ENCODE peak calls at places on chromosome 17, in six cellular contexts. L, K, T, Y, C and V are unnamed samples.

GRCh38 chr17:688100-688989 is 26.3 kb downstream of the VPS53 start:
- DNase-seq in L (peak), K (no peak), T (no peak), Y (no peak), C (peak), V (peak)

GRCh38 chr17:47693667-47694017 is 319 bp upstream of the TBKBP1 start:
- DNase-seq in L (no peak), K (no peak), T (no peak), Y (peak), C (no peak), V (no peak)

GRCh38 chr17:79165296-79165695 is 90.7 kb downstream of the ENGASE start:
- DNase-seq in L (no peak), K (no peak), T (no peak), Y (no peak), C (no peak), V (no peak)

GRCh38 chr17:50364061-50364458 is 8.9 kb downstream of the MRPL27 start:
- DNase-seq in L (no peak), K (no peak), T (no peak), Y (no peak), C (no peak), V (no peak)

GRCh38 chr17:19551148-19551547 is 17.5 kb downstream of the SLC47A1 start:
- DNase-seq in L (no peak), K (no peak), T (no peak), Y (no peak), C (no peak), V (no peak)

GRCh38 chr17:46818929-46819859 is 702 bp upstream of the WNT3 start:
- DNase-seq in L (no peak), K (no peak), T (peak), Y (no peak), C (no peak), V (no peak)

GRCh38 chr17:37689317-37689716 is 46.1 kb upstream of the DDX52 start:
- DNase-seq in L (no peak), K (no peak), T (no peak), Y (no peak), C (no peak), V (no peak)

GRCh38 chr17:63493411-63493810 is 16.6 kb downstream of the ACE start:
- DNase-seq in L (no peak), K (no peak), T (no peak), Y (no peak), C (no peak), V (peak)

GRCh38 chr17:76907352-76907751 is 39.1 kb downstream of the MGAT5B start:
- DNase-seq in L (no peak), K (no peak), T (no peak), Y (no peak), C (no peak), V (no peak)

GRCh38 chr17:35903451-35903850 is 23.3 kb upstream of the CCL5 start:
- DNase-seq in L (no peak), K (no peak), T (no peak), Y (no peak), C (no peak), V (no peak)

GRCh38 chr17:63973930-63974593 is 1.3 kb upstream of the SCN4A start:
- DNase-seq in L (peak), K (no peak), T (no peak), Y (no peak), C (no peak), V (no peak)

GRCh38 chr17:37844158-37844976 is 79.8 kb upstream of the TBC1D3K start:
- DNase-seq in L (peak), K (peak), T (peak), Y (peak), C (peak), V (peak)

GRCh38 chr17:4708436-4708835 is 2.0 kb upstream of the ARRB2 start:
- DNase-seq in L (no peak), K (no peak), T (no peak), Y (no peak), C (no peak), V (no peak)

GRCh38 chr17:42980766-42981397 is 517 bp downstream of the RUNDC1 start:
- DNase-seq in L (peak), K (peak), T (peak), Y (no peak), C (peak), V (no peak)

GRCh38 chr17:9811086-9811485 is 10.8 kb downstream of the GSG1L2 start:
- DNase-seq in L (no peak), K (no peak), T (no peak), Y (no peak), C (no peak), V (no peak)

GRCh38 chr17:46199379-46199778 is 6.2 kb upstream of the KANSL1 start:
- DNase-seq in L (no peak), K (no peak), T (no peak), Y (no peak), C (peak), V (no peak)

GRCh38 chr17:74842599-74843351 is 16.9 kb downstream of the GRIN2C start:
- DNase-seq in L (peak), K (peak), T (peak), Y (no peak), C (peak), V (no peak)

GRCh38 chr17:20190605-20191004 is 181.4 kb downstream of the SPECC1 start:
- DNase-seq in L (no peak), K (no peak), T (no peak), Y (no peak), C (no peak), V (no peak)

GRCh38 chr17:58688521-58688920 is 3.3 kb downstream of the TEX14 start:
- DNase-seq in L (no peak), K (no peak), T (no peak), Y (no peak), C (no peak), V (no peak)

GRCh38 chr17:13885953-13886889 is 183.1 kb upstream of the COX10 start:
- DNase-seq in L (peak), K (no peak), T (no peak), Y (no peak), C (peak), V (no peak)

GRCh38 chr17:79834575-79835469 is 4.4 kb downstream of the CBX4 start:
- DNase-seq in L (no peak), K (no peak), T (peak), Y (no peak), C (no peak), V (no peak)

GRCh38 chr17:66175892-66176291 is 16.0 kb downstream of the CEP112 start:
- DNase-seq in L (no peak), K (no peak), T (no peak), Y (no peak), C (no peak), V (no peak)

GRCh38 chr17:4490637-4491061 is 8.0 kb upstream of the SPNS2 start:
- DNase-seq in L (no peak), K (no peak), T (no peak), Y (no peak), C (no peak), V (no peak)

GRCh38 chr17:15260376-15261062 is 4.6 kb downstream of the PMP22 start:
- DNase-seq in L (peak), K (peak), T (peak), Y (peak), C (peak), V (peak)

GRCh38 chr17:37160940-37161339 is 212.2 kb downstream of the AATF start:
- DNase-seq in L (peak), K (no peak), T (no peak), Y (no peak), C (peak), V (no peak)

GRCh38 chr17:3890082-3890892 is 2.6 kb downstream of the CAMKK1 start:
- DNase-seq in L (peak), K (peak), T (no peak), Y (peak), C (peak), V (peak)

GRCh38 chr17:34206569-34206968 is 48.5 kb upstream of the CCL2 start:
- DNase-seq in L (no peak), K (no peak), T (no peak), Y (no peak), C (no peak), V (no peak)

GRCh38 chr17:34203018-34203646 is 52.0 kb upstream of the CCL2 start:
- DNase-seq in L (no peak), K (no peak), T (no peak), Y (no peak), C (no peak), V (no peak)

GRCh38 chr17:34205401-34205800 is 49.7 kb upstream of the CCL2 start:
- DNase-seq in L (no peak), K (no peak), T (no peak), Y (no peak), C (no peak), V (no peak)

GRCh38 chr17:34204402-34204801 is 50.7 kb upstream of the CCL2 start:
- DNase-seq in L (no peak), K (no peak), T (no peak), Y (no peak), C (no peak), V (no peak)

DNA sequence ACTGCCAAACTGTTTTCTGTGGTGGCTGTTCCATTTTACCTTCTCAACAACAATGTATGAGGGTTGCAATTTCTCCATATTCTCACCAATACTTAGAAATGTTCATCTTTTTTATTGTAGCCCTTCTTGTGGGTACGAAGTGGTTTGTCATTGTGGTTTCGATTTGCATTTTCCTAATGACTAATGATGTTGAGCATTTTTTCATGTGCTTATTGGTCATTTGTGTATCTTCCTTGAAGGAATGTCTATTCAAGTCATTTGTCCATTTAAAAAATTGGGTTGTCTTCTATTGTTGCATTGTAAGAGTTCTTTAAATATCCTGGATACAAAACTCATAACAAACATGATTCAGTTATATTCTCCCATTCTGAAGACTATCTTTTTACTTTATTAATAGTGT is 47.5 kb upstream of the CCL2 start:
- DNase-seq in L (no peak), K (no peak), T (no peak), Y (no peak), C (no peak), V (no peak)
- TF ChIP-seq CTCF in L (no peak), K (no peak), T (no peak), Y (no peak), C (no peak), V (no peak)

DNA sequence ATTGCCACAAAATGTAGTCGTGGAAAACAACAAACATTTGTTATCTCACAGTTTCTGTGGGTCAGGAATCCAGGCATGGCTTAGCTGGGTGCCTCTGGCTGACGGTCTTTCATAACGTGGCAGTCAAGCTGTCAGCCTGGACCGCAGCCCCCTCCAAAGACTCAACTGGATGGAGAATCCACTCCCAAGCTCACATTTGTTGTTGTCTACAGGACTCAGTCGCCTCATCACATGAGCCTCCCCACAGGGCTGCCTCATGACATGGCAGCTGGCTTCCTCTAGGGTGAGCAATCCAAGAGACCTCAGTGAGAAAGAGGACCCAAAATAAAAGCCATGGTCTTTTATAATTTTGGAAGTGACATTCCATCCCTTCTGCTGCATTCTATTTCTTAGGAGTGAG is 34.7 kb upstream of the AKAP1 start:
- DNase-seq in L (no peak), K (no peak), T (no peak), Y (no peak), C (no peak), V (no peak)
- TF ChIP-seq CTCF in L (no peak), K (no peak), T (no peak), Y (no peak), C (no peak), V (no peak)

DNA sequence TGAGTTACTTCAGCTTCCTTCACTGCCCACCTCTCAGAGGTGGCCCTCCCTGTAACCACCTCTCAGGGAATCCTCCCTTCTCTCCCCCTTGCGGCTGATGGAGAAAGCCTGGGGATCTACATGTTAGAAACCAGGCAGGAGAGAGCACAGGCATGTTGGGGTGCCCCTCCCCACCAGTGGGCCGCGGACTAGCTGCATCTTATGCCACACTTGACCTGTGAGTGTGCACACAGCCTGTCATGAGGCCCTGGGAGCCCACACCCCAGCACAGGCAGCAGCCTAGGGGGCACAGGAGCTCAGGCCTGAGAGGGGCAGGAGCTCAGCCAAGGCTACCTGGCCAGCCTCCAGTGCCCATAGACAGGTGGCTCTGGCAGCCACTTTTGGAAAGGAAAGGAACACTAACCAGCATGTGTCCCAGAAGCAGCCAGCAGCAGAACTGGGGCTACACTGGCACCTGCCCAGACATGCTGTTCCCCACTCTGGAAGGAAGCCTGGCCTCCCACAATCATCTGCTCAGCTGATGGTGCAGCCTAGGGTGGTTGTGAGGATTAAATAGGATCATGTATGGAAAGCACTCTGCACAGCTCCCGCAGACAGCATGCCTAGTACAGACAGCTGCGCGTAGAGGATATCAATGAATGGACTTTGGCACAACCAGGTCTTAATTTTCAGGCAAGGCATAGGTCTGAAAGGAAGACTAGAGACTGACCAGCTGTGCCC is 60.5 kb downstream of the TMEM132E start:
- DNase-seq in L (no peak), K (peak), T (no peak), Y (no peak), C (no peak), V (no peak)
- TF ChIP-seq CTCF in L (no peak), K (no peak), T (no peak), Y (no peak), C (no peak), V (no peak)

DNA sequence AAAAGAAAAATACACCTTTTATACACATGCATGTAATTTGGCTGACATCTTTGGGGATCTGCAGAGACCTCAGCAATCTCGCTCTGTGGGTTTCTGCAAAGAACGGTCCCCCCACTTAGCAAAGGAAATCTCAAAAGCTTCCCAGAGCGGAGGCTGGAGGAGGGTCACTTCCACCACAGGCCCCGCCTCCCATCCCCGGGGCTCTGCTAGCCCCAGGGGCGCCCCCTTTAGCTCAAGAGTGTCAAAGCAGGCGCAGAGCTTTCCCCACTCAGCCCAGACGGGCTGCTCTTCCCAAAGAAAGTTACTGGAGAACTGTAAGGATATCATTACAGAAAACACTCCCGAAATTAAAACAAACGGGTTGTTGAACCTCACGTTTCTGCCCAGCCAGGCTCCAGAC is 11.4 kb downstream of the SLC13A5 start:
- DNase-seq in L (no peak), K (no peak), T (peak), Y (no peak), C (peak), V (no peak)
- TF ChIP-seq CTCF in L (no peak), K (no peak), T (peak), Y (no peak), C (peak), V (peak)

GRCh38 chr17:32490101-32490482 is 3.3 kb downstream of the CDK5R1 start:
- DNase-seq in L (no peak), K (no peak), T (no peak), Y (no peak), C (no peak), V (no peak)
- TF ChIP-seq CTCF in L (no peak), K (no peak), T (no peak), Y (no peak), C (no peak), V (no peak)

GRCh38 chr17:60613325-60613724 is 13.3 kb downstream of the PPM1D start:
- DNase-seq in L (no peak), K (no peak), T (no peak), Y (no peak), C (no peak), V (no peak)
- TF ChIP-seq CTCF in L (no peak), K (no peak), T (no peak), Y (no peak), C (no peak), V (no peak)

GRCh38 chr17:40349477-40350409 is 14.8 kb downstream of the GJD3 start:
- DNase-seq in L (peak), K (no peak), T (no peak), Y (no peak), C (peak), V (no peak)
- TF ChIP-seq CTCF in L (no peak), K (no peak), T (no peak), Y (no peak), C (no peak), V (no peak)

DNA sequence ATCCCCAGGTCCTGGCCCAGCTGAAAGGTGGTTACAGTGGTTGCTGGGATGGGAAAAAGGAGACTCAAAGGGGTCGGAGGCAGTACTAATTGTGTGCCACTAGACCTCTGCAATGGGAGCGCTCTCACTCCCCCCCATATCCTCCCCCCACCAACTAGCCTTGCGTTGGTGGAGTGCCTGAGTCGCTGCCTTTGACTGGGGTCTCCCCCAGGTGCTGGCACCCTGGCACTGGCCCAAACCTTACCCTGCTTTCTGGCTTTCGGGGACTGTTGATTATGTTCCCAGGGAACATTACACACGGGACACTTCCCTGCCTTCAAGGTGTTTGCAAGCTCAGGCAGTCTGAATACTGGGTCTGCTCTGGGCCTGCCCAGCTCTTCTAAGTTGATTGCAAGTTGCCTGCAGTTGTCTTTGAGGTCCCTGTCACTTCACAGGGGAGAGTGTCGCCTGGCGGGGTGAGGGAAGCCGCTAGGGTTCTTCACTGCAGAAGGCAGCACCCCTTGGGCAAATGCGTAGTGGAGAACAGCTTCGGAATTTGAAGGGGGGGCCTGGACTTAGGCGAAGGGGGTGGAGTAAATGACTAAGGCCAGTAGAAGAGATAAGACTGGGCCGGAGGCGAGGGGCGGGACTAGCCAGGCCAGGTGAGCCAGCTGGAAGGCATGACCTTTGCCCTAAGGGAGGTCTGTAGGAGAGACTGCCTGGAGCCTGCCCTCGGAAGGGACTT is 98.0 kb downstream of the RAB11FIP4 start:
- DNase-seq in L (no peak), K (no peak), T (no peak), Y (no peak), C (no peak), V (no peak)
- TF ChIP-seq CTCF in L (no peak), K (no peak), T (no peak), Y (no peak), C (no peak), V (no peak)

GRCh38 chr17:44094701-44095387 is 24.3 kb downstream of the G6PC3 start:
- DNase-seq in L (no peak), K (no peak), T (no peak), Y (no peak), C (no peak), V (no peak)

GRCh38 chr17:44093231-44093900 is 22.8 kb downstream of the G6PC3 start:
- DNase-seq in L (no peak), K (no peak), T (no peak), Y (no peak), C (no peak), V (no peak)

GRCh38 chr17:44097110-44097810 is 26.2 kb downstream of the HDAC5 start:
- DNase-seq in L (peak), K (no peak), T (no peak), Y (no peak), C (peak), V (no peak)

GRCh38 chr17:44095388-44095646 is 24.8 kb downstream of the G6PC3 start:
- DNase-seq in L (no peak), K (no peak), T (no peak), Y (no peak), C (no peak), V (no peak)

GRCh38 chr17:44095647-44096496 is 25.3 kb downstream of the G6PC3 start:
- DNase-seq in L (peak), K (no peak), T (no peak), Y (no peak), C (peak), V (peak)
- TF ChIP-seq CTCF in L (peak), K (peak), T (no peak), Y (no peak), C (peak), V (no peak)